ENCODE peak calls at places on chromosomes 4 and X, in four cellular contexts. E, I, L and N are unnamed samples.

GRCh38 chrX:40415675-40416074 is 165.1 kb upstream of the ATP6AP2 start:
- DNase-seq in I (no peak), L (no peak), E (no peak), N (no peak)

GRCh38 chr4:150248181-150248580 is 169.9 kb downstream of the DCLK2 start:
- DNase-seq in I (no peak), L (no peak), E (peak), N (no peak)

GRCh38 chr4:142728209-142728608 is 117.9 kb downstream of the INPP4B start:
- DNase-seq in L (no peak), I (peak), E (no peak), N (peak)

GRCh38 chr4:7140692-7141069 is 51.7 kb upstream of the SORCS2 start:
- DNase-seq in L (no peak), E (no peak), I (no peak), N (no peak)

GRCh38 chr4:5812506-5813229 is 80.2 kb downstream of the CRMP1 start:
- DNase-seq in I (peak), L (peak), E (peak), N (peak)

GRCh38 chr4:25503779-25504178 is 126.7 kb downstream of the ANAPC4 start:
- DNase-seq in L (no peak), E (no peak), I (no peak), N (no peak)

GRCh38 chr4:16196482-16197393 is 29.5 kb downstream of the TAPT1 start:
- DNase-seq in E (peak), I (peak), L (peak), N (peak)

GRCh38 chr4:169128902-169129301 is 118.8 kb upstream of the CBR4 start:
- DNase-seq in L (peak), E (no peak), I (peak), N (peak)

GRCh38 chr4:137125011-137125410 is 407.3 kb downstream of the PCDH18 start:
- DNase-seq in L (peak), I (peak), E (no peak), N (peak)

GRCh38 chr4:124713213-124713592 is 671 bp upstream of the ANKRD50 start:
- DNase-seq in I (peak), E (peak), L (peak), N (peak)

GRCh38 chr4:187814737-187815465 is 180.7 kb upstream of the ZFP42 start:
- DNase-seq in E (peak), L (no peak), I (no peak), N (peak)

GRCh38 chr4:88442636-88443260 is 14.2 kb upstream of the HERC5 start:
- DNase-seq in E (no peak), L (no peak), I (no peak), N (no peak)

GRCh38 chrX:70262952-70263567 is 3.1 kb upstream of the P2RY4 start:
- DNase-seq in L (peak), E (peak), I (peak), N (peak)

GRCh38 chr4:185764880-185765279 is 47.1 kb downstream of the SORBS2 start:
- DNase-seq in I (peak), L (no peak), E (no peak), N (no peak)

GRCh38 chr4:156971168-156971601 is 414 bp downstream of the PDGFC start:
- DNase-seq in L (peak), E (peak), I (no peak), N (no peak)

GRCh38 chrX:44062842-44063241 is 89.7 kb upstream of the NDP start:
- DNase-seq in L (no peak), I (no peak), E (peak), N (no peak)

GRCh38 chr4:55819634-55820033 is at the start of gene EXOC1L:
- DNase-seq in E (no peak), I (peak), L (peak), N (no peak)

GRCh38 chrX:137212078-137212632 is 178.4 kb upstream of the GPR101 start:
- DNase-seq in I (no peak), L (no peak), E (no peak), N (no peak)

GRCh38 chr4:63795301-63795700 is 613.9 kb downstream of the TECRL start:
- DNase-seq in I (no peak), E (no peak), L (no peak), N (no peak)

GRCh38 chrX:132497432-132497831 is 8.6 kb upstream of the MBNL3 start:
- DNase-seq in E (no peak), I (no peak), L (no peak), N (no peak)

GRCh38 chr4:81180916-81181315 is 34.1 kb downstream of the PRKG2 start:
- DNase-seq in E (no peak), L (no peak), I (peak), N (peak)

GRCh38 chr4:173362666-173363065 is 8.1 kb upstream of the SAP30 start:
- DNase-seq in L (no peak), I (no peak), E (no peak), N (no peak)

GRCh38 chr4:40811886-40812857 is 62.4 kb downstream of the NSUN7 start:
- DNase-seq in L (no peak), I (peak), E (no peak), N (peak)

GRCh38 chr4:119666653-119667091 is 38.1 kb upstream of the PDE5A start:
- DNase-seq in I (no peak), L (no peak), E (no peak), N (no peak)

GRCh38 chr4:183201331-183201730 is 102.3 kb downstream of the WWC2 start:
- DNase-seq in E (peak), I (no peak), L (peak), N (peak)

GRCh38 chrX:120090208-120090607 is 12.7 kb upstream of the RHOXF2B start:
- DNase-seq in E (no peak), I (no peak), L (no peak), N (no peak)

GRCh38 chrX:133171962-133172708 is 46.0 kb downstream of the TFDP3 start:
- DNase-seq in I (peak), L (peak), E (peak), N (no peak)

GRCh38 chr4:47662975-47663374 is 174.9 kb downstream of the CORIN start:
- DNase-seq in I (peak), E (no peak), L (no peak), N (no peak)

GRCh38 chr4:186622788-186623464 is 67.6 kb upstream of the MTNR1A start:
- DNase-seq in I (peak), E (peak), L (peak), N (peak)

GRCh38 chr4:8727546-8728510 is 135.3 kb downstream of the CPZ start:
- DNase-seq in E (no peak), I (no peak), L (no peak), N (no peak)

GRCh38 chr4:73620115-73620792 is at the start of gene RASSF6:
- DNase-seq in L (no peak), E (peak), I (no peak), N (no peak)

GRCh38 chr4:110104661-110105060 is 93.8 kb downstream of the ELOVL6 start:
- DNase-seq in I (no peak), L (no peak), E (no peak), N (no peak)

GRCh38 chr4:147596976-147597375 is 20.2 kb upstream of the TMEM184C start:
- DNase-seq in L (peak), I (peak), E (peak), N (peak)

GRCh38 chr4:3484057-3484973 is 21.2 kb downstream of the DOK7 start:
- DNase-seq in I (peak), E (peak), L (no peak), N (no peak)

GRCh38 chr4:155342142-155342541 is 34.6 kb downstream of the MAP9 start:
- DNase-seq in E (peak), I (peak), L (peak), N (peak)

GRCh38 chr4:186018756-186019155 is 50.2 kb upstream of the TLR3 start:
- DNase-seq in E (no peak), L (no peak), I (no peak), N (no peak)

GRCh38 chr4:86220137-86220536 is 139.7 kb downstream of the MAPK10 start:
- DNase-seq in E (peak), I (peak), L (no peak), N (peak)